ENCODE peak calls at places on chromosomes 4 and X, in seven cellular contexts. A is ovary, C is fibroblast of pulmonary artery, O is mucosa of descending colon, K is fibroblast of mammary gland, Z is tibial nerve, N is GM12865. M is an unnamed sample.

GRCh38 chrX:74924449-74925209 is 623 bp downstream of the NEXMIF start:
- DNase-seq in A (peak), C (peak), O (peak), K (no peak), Z (no peak), N (peak), M (peak)

GRCh38 chr4:38819569-38819968 is 15.0 kb upstream of the TLR1 start:
- DNase-seq in A (no peak), C (no peak), O (no peak), K (no peak), Z (no peak), N (peak), M (no peak)

GRCh38 chr4:107826427-107826980 is 1.8 kb downstream of the SGMS2 start:
- DNase-seq in A (no peak), C (no peak), O (no peak), K (no peak), Z (no peak), N (no peak), M (no peak)

GRCh38 chr4:7067147-7067522 is 729 bp downstream of the GRPEL1 start:
- DNase-seq in A (no peak), C (no peak), O (peak), K (peak), Z (no peak), N (no peak), M (no peak)

GRCh38 chrX:112844250-112844649 is 3.6 kb upstream of the AMOT start:
- DNase-seq in A (no peak), C (no peak), O (no peak), K (no peak), Z (no peak), N (peak), M (no peak)

GRCh38 chrX:40784516-40785151 is 49.3 kb upstream of the MED14 start:
- DNase-seq in A (no peak), C (no peak), O (no peak), K (no peak), Z (no peak), N (no peak), M (no peak)

GRCh38 chrX:39795591-39795990 is 302.2 kb downstream of the BCOR start:
- DNase-seq in A (no peak), C (no peak), O (no peak), K (no peak), Z (no peak), N (no peak), M (no peak)

GRCh38 chr4:37653601-37654000 is 32.6 kb downstream of the RELL1 start:
- DNase-seq in A (no peak), C (no peak), O (no peak), K (no peak), Z (no peak), N (no peak), M (no peak)

GRCh38 chr4:15003891-15004700 is 1.8 kb downstream of the CPEB2 start:
- DNase-seq in A (peak), C (no peak), O (peak), K (no peak), Z (peak), N (peak), M (no peak)

GRCh38 chr4:24130637-24131036 is 240.8 kb upstream of the PPARGC1A start:
- DNase-seq in A (no peak), C (no peak), O (no peak), K (no peak), Z (no peak), N (no peak), M (no peak)

GRCh38 chrX:78710146-78710545 is 37.4 kb upstream of the LPAR4 start:
- DNase-seq in A (no peak), C (no peak), O (no peak), K (peak), Z (no peak), N (no peak), M (no peak)

GRCh38 chrX:117996918-117997480 is 119.6 kb downstream of the KLHL13 start:
- DNase-seq in A (no peak), C (peak), O (no peak), K (peak), Z (no peak), N (peak), M (no peak)

GRCh38 chr4:139177049-139177887 is at the start of gene ELF2:
- DNase-seq in A (peak), C (peak), O (peak), K (peak), Z (peak), N (peak), M (peak)

GRCh38 chrX:131827935-131828334 is 195.2 kb upstream of the STK26 start:
- DNase-seq in A (no peak), C (peak), O (no peak), K (no peak), Z (no peak), N (peak), M (peak)

GRCh38 chrX:110224926-110225617 is 92.8 kb downstream of the AMMECR1 start:
- DNase-seq in A (no peak), C (no peak), O (no peak), K (no peak), Z (no peak), N (no peak), M (no peak)

GRCh38 chr4:166039822-166040221 is 166.8 kb downstream of the TLL1 start:
- DNase-seq in A (no peak), C (no peak), O (no peak), K (no peak), Z (no peak), N (no peak), M (no peak)
- H3K4me3 ChIP-seq in A (no peak), C (no peak), O (no peak), K (no peak), Z (no peak), N (no peak), M (no peak)

GRCh38 chrX:16832301-16832700 is 37.9 kb downstream of the RBBP7 start:
- DNase-seq in A (no peak), C (no peak), O (no peak), K (no peak), Z (no peak), N (no peak), M (no peak)

GRCh38 chrX:16838202-16839066 is 31.7 kb downstream of the RBBP7 start:
- DNase-seq in A (no peak), C (peak), O (no peak), K (peak), Z (no peak), N (no peak), M (peak)

GRCh38 chrX:16839224-16839851 is 30.8 kb downstream of the RBBP7 start:
- DNase-seq in A (no peak), C (no peak), O (no peak), K (no peak), Z (no peak), N (no peak), M (no peak)

GRCh38 chrX:16836371-16836770 is 33.8 kb downstream of the RBBP7 start:
- DNase-seq in A (no peak), C (no peak), O (peak), K (peak), Z (no peak), N (peak), M (no peak)

DNA sequence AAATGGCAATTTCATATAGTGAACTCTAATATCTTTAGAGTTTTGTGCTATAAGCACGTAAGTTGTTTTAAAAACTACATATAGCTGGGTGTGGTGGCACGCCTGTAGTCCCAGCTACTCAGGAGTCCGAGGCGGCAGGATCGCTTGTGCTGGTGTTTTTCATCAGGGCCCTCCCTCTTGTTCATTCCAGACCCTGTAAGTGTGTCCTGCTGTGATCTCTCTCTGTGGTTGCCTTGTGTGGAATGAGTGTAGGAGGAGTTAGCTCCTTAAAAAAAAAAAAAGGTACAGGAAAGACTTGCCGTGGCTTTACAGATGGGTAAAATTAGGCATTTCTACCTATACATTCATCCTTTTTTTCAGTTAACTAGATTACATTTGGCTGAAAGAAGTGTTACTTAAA is 35.4 kb downstream of the RBBP7 start:
- DNase-seq in A (no peak), C (no peak), O (no peak), K (no peak), Z (no peak), N (no peak), M (no peak)
- H3K4me3 ChIP-seq in A (no peak), C (no peak), O (no peak), K (no peak), Z (no peak), N (no peak), M (no peak)

DNA sequence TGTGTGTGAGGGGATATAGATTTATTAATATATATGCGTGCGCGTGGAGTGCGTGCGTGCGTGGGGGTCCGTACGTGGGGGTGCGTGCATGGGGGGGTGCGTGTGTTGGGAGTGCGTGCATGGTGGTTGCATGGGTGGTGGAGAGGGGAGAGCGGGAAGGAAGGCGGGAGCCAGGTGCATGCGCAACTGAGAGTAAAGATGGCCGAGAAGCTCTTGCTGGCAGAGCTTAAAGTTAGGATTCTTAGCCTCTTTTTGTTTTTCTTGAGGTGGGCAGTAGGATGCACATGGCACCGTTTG is 45.8 kb downstream of the TEX13B start:
- DNase-seq in A (no peak), C (no peak), O (no peak), K (no peak), Z (no peak), N (no peak), M (no peak)
- H3K4me3 ChIP-seq in A (no peak), C (no peak), O (no peak), K (peak), Z (no peak), N (no peak), M (no peak)

GRCh38 chr4:18981234-18981615 is 959.7 kb upstream of the LCORL start:
- DNase-seq in A (no peak), C (no peak), O (no peak), K (no peak), Z (no peak), N (peak), M (no peak)
- H3K4me3 ChIP-seq in A (no peak), C (no peak), O (no peak), K (no peak), Z (no peak), N (no peak), M (no peak)

DNA sequence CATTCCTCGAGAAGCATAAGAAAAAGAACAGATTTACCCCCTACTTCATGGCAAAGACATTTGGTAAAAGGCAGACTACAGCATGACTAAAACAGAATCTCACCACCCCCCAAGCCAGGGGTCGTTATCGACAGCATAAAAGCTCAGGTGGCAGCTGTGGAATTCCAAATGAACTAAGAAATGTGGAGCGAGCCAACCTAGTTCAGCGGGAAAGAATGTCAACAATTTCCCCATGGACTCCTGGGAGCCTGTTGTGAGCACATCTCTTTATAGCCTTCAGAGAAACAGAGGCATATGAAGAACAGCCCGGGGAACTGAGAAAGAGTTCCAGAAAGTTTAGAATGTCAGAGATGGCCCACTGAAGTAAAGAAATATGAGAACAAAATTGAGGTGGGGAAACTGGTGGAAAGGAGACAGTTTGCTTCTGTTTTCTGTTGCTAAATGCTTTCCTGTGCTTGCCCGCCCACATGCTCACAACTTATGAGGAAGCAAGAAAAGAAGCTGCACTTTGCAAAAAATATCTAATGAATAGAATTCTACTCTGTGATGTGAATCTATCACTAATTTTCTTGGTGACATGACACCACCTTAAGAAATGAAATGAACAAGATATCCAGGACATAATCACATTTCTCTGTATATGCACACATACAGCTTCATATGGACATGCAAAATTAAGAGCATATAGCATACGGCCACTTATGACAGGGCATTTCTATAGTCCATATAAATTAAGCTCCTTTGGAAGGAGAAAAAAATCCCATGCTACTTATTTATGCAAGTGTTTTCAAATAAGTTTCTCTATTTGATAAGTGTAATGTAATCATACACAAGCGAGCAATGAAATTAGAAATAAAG is 135.3 kb upstream of the MID1 start:
- DNase-seq in A (no peak), C (peak), O (no peak), K (peak), Z (peak), N (no peak), M (peak)
- H3K4me3 ChIP-seq in A (no peak), C (no peak), O (no peak), K (no peak), Z (no peak), N (no peak), M (no peak)